ENCODE peak calls at places on chromosomes 2 and 18, in four cellular contexts. One of them, this sample, is unnamed.

GRCh38 chr2:212919238-212919637 is 232.2 kb downstream of the IKZF2 start:
- DNase-seq in ACHN: no peak
- DNase-seq in LoVo: peak
- DNase-seq in MV-4-11: no peak
- DNase-seq in this sample: peak

GRCh38 chr2:241734467-241735208 is at the start of gene D2HGDH:
- DNase-seq in ACHN: peak
- DNase-seq in LoVo: peak
- DNase-seq in MV-4-11: peak
- DNase-seq in this sample: peak

GRCh38 chr2:149428783-149429182 is 98.4 kb downstream of the LYPD6 start:
- DNase-seq in ACHN: no peak
- DNase-seq in LoVo: no peak
- DNase-seq in MV-4-11: no peak
- DNase-seq in this sample: no peak

GRCh38 chr2:160956243-160956802 is 203.9 kb upstream of the TANK start:
- DNase-seq in ACHN: no peak
- DNase-seq in LoVo: no peak
- DNase-seq in MV-4-11: no peak
- DNase-seq in this sample: no peak

GRCh38 chr2:18900691-18901113 is 311.3 kb upstream of the NT5C1B start:
- DNase-seq in ACHN: no peak
- DNase-seq in LoVo: no peak
- DNase-seq in MV-4-11: no peak
- DNase-seq in this sample: no peak

GRCh38 chr2:42064417-42064942 is 16.7 kb downstream of the PKDCC start:
- DNase-seq in ACHN: no peak
- DNase-seq in LoVo: peak
- DNase-seq in MV-4-11: no peak
- DNase-seq in this sample: no peak

GRCh38 chr2:120260736-120261135 is 8.1 kb downstream of the RALB start:
- DNase-seq in ACHN: no peak
- DNase-seq in LoVo: no peak
- DNase-seq in MV-4-11: no peak
- DNase-seq in this sample: no peak

GRCh38 chr18:45402485-45403056 is 212.7 kb upstream of the SLC14A2 start:
- DNase-seq in ACHN: peak
- DNase-seq in LoVo: peak
- DNase-seq in MV-4-11: no peak
- DNase-seq in this sample: peak

GRCh38 chr2:221312634-221313033 is 259.5 kb downstream of the EPHA4 start:
- DNase-seq in ACHN: no peak
- DNase-seq in LoVo: no peak
- DNase-seq in MV-4-11: no peak
- DNase-seq in this sample: no peak